ENCODE peak calls at places on chromosomes 4 and X, in eight cellular contexts. D is MM.1S; C is nephron progenitor cell; K is A549; Q is osteoblast; M is GM12878; N is HFFc6; X is CD4-positive, alpha-beta T cell. A is an unnamed sample.

GRCh38 chrX:1448793-1449580 is 3.7 kb downstream of the ASMTL start:
- DNase-seq in C (no peak), K (no peak), M (no peak), Q (peak), N (no peak), D (no peak), X (no peak), A (no peak)

GRCh38 chr4:84498203-84499026 is 677 bp downstream of the NKX6-1 start:
- DNase-seq in D (peak), X (no peak), Q (peak), M (no peak), K (peak), N (no peak), C (peak), A (peak)

GRCh38 chrX:68833855-68834331 is 5.1 kb downstream of the EFNB1 start:
- DNase-seq in D (no peak), K (no peak), Q (peak), C (no peak), M (no peak), N (no peak), X (no peak), A (no peak)

GRCh38 chrX:119477812-119478232 is 9.6 kb downstream of the SLC25A5 start:
- DNase-seq in Q (peak), M (no peak), D (no peak), C (no peak), X (no peak), K (peak), N (peak), A (peak)

GRCh38 chrX:150405576-150405975 is 42.5 kb downstream of the MAMLD1 start:
- DNase-seq in K (peak), M (no peak), Q (no peak), N (no peak), C (no peak), X (no peak), D (no peak), A (no peak)

GRCh38 chr4:45324381-45325111 is 598.2 kb upstream of the GNPDA2 start:
- DNase-seq in M (no peak), N (no peak), K (no peak), X (no peak), C (no peak), D (no peak), Q (no peak), A (no peak)

GRCh38 chr4:76658231-76659102 is 223.4 kb downstream of the SHROOM3 start:
- DNase-seq in M (no peak), K (no peak), D (no peak), C (no peak), X (no peak), Q (no peak), N (peak), A (no peak)

GRCh38 chr4:68167706-68168105 is 38.0 kb upstream of the TMPRSS11F start:
- DNase-seq in D (no peak), N (no peak), M (no peak), K (no peak), C (no peak), X (no peak), Q (no peak), A (no peak)

DNA sequence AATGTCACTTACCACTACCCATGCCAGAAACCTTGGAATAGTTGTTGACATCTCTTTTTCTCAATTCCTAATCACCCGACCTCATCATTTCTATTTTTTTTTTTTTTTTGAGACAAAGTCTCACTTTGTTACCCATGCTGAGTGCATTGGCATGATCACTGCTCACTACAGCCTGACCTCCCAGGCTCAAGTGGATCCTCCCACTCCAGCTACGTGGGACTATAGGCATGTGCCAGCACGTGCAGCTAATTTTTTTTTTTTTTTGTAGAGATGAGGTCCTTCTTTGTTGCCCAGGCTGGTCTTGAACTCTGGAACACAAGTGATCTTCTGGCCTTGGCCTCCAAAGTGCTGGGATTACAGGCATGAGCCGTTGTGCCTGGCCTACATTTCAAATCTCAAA is 12.0 kb downstream of the KDM6A start:
- DNase-seq in K (no peak), X (no peak), Q (no peak), N (no peak), C (no peak), M (no peak), D (no peak), A (no peak)
- TF ChIP-seq CTCF in K (no peak), X (no peak), Q (no peak), N (no peak), C (no peak), M (no peak), D (no peak), A (no peak)

GRCh38 chrX:138191998-138192397 is 519.5 kb downstream of the FGF13 start:
- DNase-seq in K (no peak), C (peak), Q (no peak), M (no peak), X (no peak), D (peak), N (no peak), A (no peak)
- TF ChIP-seq CTCF in K (peak), C (peak), Q (peak), M (peak), X (no peak), D (peak), N (peak), A (no peak)

DNA sequence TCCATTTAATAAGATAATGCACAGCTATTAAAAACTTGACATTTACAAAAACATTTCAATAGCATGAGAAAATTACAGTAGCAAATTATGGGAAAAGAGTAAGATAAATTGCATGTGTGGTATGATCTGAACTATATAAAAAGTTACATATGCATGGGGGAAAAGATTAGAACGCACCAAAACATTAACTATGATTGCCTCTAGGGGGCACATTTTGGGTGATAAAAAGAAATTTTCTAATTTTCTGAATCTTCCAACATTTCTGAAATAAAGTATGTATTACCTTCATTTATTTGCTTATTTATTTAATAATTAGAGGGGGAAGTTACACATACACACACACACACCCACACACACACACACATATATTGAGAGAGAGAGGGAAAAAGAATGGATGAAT is 19.6 kb upstream of the KDM5C start:
- DNase-seq in C (no peak), Q (no peak), K (no peak), M (no peak), N (no peak), D (no peak), X (no peak), A (no peak)
- TF ChIP-seq CTCF in C (no peak), Q (peak), K (peak), M (peak), N (peak), D (peak), X (no peak), A (no peak)

GRCh38 chrX:115939070-115939469 is 231.5 kb upstream of the AGTR2 start:
- DNase-seq in N (no peak), K (no peak), D (peak), X (no peak), M (peak), Q (no peak), C (no peak), A (no peak)

GRCh38 chrX:115939636-115940160 is 230.8 kb upstream of the AGTR2 start:
- DNase-seq in N (no peak), D (no peak), X (no peak), M (no peak), Q (no peak), K (no peak), C (no peak), A (no peak)

GRCh38 chrX:115941388-115941787 is 229.2 kb upstream of the AGTR2 start:
- DNase-seq in Q (no peak), C (no peak), N (no peak), M (no peak), X (no peak), K (no peak), D (no peak), A (no peak)

GRCh38 chrX:115940348-115940747 is 230.2 kb upstream of the AGTR2 start:
- DNase-seq in M (no peak), C (no peak), Q (no peak), X (no peak), N (no peak), K (no peak), D (peak), A (no peak)

DNA sequence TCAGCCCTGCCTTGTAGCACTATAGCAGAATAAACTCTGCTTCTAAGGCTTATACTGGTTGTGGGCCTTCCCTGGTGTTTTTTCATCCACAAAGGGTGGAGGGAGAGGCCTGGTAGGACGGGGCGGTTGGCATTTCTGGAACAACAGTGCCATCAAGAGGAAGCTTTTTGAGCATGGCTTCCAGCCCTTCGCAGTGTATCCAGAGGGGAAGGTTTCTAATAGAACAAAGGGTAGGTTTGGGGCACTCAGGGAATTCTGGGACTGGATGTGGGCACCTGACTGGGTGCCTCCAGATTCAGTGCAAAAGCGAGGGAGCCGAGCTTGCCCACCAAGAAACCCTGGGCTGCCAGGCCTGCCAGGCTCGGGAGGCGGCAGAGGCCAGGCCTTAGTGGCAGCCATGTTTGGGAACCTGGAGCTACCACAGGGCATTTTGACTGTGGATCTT is 229.6 kb upstream of the AGTR2 start:
- DNase-seq in M (peak), Q (peak), D (peak), N (no peak), C (no peak), K (no peak), X (peak), A (no peak)
- TF ChIP-seq CTCF in M (peak), Q (peak), D (peak), N (no peak), C (no peak), K (no peak), X (no peak), A (no peak)

DNA sequence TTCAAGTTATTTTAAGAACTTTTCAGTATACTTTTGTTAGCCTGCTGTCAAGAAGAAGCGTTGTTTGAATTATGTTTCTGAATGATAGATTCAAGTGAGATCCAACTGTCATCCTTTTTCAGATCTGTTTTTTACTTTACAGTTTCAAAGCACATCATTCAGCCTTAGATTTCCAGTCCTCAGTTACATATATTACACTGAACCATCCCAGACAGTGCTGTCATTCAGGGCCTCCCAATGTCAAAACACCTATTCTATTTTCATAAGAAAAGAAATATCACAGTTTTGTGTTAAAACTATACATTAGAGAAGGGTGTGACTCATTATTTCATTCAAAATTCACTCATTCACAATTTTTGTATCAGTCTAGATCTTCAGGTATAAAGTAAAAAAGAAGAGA is 856.9 kb downstream of the ADGRL3 start:
- DNase-seq in C (no peak), N (no peak), K (no peak), X (no peak), D (no peak), Q (no peak), M (no peak), A (no peak)
- TF ChIP-seq CTCF in C (no peak), N (no peak), K (no peak), X (no peak), D (no peak), Q (no peak), M (no peak), A (no peak)

GRCh38 chrX:45907776-45908175 is 637.4 kb downstream of the ZNF674 start:
- DNase-seq in D (no peak), C (no peak), N (no peak), M (no peak), Q (no peak), K (no peak), X (no peak), A (no peak)
- TF ChIP-seq CTCF in D (no peak), C (no peak), N (no peak), M (no peak), Q (no peak), K (no peak), X (no peak), A (no peak)

A was measured in GM20000.